ENCODE peak calls at places on chromosomes 7 and 10, in nine cellular contexts. B is OCI-LY7, W is MM.1S, O is psoas muscle, G is colonic mucosa, S is Caco-2, A is cardiac muscle cell, L is transverse colon, I is A549. U is an unnamed sample.
A peak's percentile ranks its signal among the peaks of the same experiment; 100 is the strongest.

GRCh38 chr7:33909755-33910154 is 4.4 kb downstream of the BMPER start:
- DNase-seq in B (no peak), W (no peak), O (no peak), G (no peak), S (no peak), A (no peak), L (no peak), I (no peak), U (no peak)

GRCh38 chr7:94882891-94883290 is 24.5 kb upstream of the PPP1R9A start:
- DNase-seq in B (no peak), W (no peak), O (no peak), G (no peak), S (no peak), A (no peak), L (no peak), I (no peak), U (no peak)

GRCh38 chr7:150856303-150857275 is 4.3 kb downstream of the AOC1 start:
- DNase-seq in B (no peak), W (no peak), O (no peak), G (peak; percentile 14), S (no peak), A (no peak), L (no peak), I (no peak), U (no peak)

GRCh38 chr7:26440253-26440992 is 148.8 kb downstream of the SNX10 start:
- DNase-seq in B (no peak), W (no peak), O (no peak), G (no peak), S (no peak), A (no peak), L (no peak), I (no peak), U (no peak)

GRCh38 chr10:59754951-59755350 is 1.7 kb upstream of the MRLN start:
- DNase-seq in B (no peak), W (no peak), O (no peak), G (no peak), S (no peak), A (no peak), L (no peak), I (no peak), U (no peak)

GRCh38 chr7:43430412-43430811 is 152.5 kb upstream of the STK17A start:
- DNase-seq in B (no peak), W (no peak), O (no peak), G (no peak), S (no peak), A (no peak), L (no peak), I (no peak), U (no peak)

GRCh38 chr7:70920886-70921285 is 211.1 kb upstream of the GALNT17 start:
- DNase-seq in B (no peak), W (peak; percentile 42), O (no peak), G (no peak), S (no peak), A (peak; percentile 33), L (no peak), I (no peak), U (no peak)

GRCh38 chr10:60414877-60415585 is 25.4 kb upstream of the ANK3 start:
- DNase-seq in B (no peak), W (no peak), O (no peak), G (no peak), S (peak; percentile 90), A (peak; percentile 16), L (no peak), I (peak; percentile 27), U (no peak)

GRCh38 chr10:13422800-13423199 is 74.7 kb upstream of the SEPHS1 start:
- DNase-seq in B (peak; percentile 9), W (no peak), O (no peak), G (no peak), S (no peak), A (no peak), L (no peak), I (no peak), U (no peak)

GRCh38 chr10:43980313-43980712 is 331.6 kb upstream of the ZNF32 start:
- DNase-seq in B (no peak), W (no peak), O (no peak), G (no peak), S (no peak), A (no peak), L (no peak), I (no peak), U (no peak)

GRCh38 chr10:73593110-73593509 is 2.0 kb upstream of the USP54 start:
- DNase-seq in B (no peak), W (no peak), O (no peak), G (no peak), S (no peak), A (no peak), L (no peak), I (no peak), U (no peak)

GRCh38 chr10:129191848-129192247 is 275.2 kb upstream of the MGMT start:
- DNase-seq in B (no peak), W (no peak), O (peak; percentile 62), G (no peak), S (no peak), A (no peak), L (no peak), I (no peak), U (no peak)

GRCh38 chr10:5752301-5752871 is 60.8 kb downstream of the GDI2 start:
- DNase-seq in B (no peak), W (no peak), O (no peak), G (no peak), S (no peak), A (no peak), L (no peak), I (no peak), U (no peak)

GRCh38 chr7:100003711-100004661 is 11.4 kb upstream of the ZKSCAN1 start:
- DNase-seq in B (no peak), W (no peak), O (no peak), G (peak; percentile 84), S (peak; percentile 93), A (no peak), L (peak; percentile 70), I (peak; percentile 77), U (peak; percentile 75)

GRCh38 chr7:3236268-3236667 is 64.8 kb upstream of the SDK1 start:
- DNase-seq in B (no peak), W (no peak), O (no peak), G (no peak), S (no peak), A (no peak), L (no peak), I (no peak), U (no peak)

GRCh38 chr10:52451817-52452216 is 137.7 kb downstream of the DKK1 start:
- DNase-seq in B (no peak), W (no peak), O (no peak), G (no peak), S (no peak), A (no peak), L (no peak), I (peak; percentile 75), U (no peak)

GRCh38 chr10:124082555-124082954 is 10.8 kb downstream of the CHST15 start:
- DNase-seq in B (no peak), W (no peak), O (no peak), G (no peak), S (no peak), A (no peak), L (no peak), I (no peak), U (no peak)

GRCh38 chr7:14834888-14835287 is 67.7 kb downstream of the DGKB start:
- DNase-seq in B (no peak), W (no peak), O (no peak), G (no peak), S (no peak), A (no peak), L (no peak), I (no peak), U (no peak)

GRCh38 chr10:89502556-89502955 is 32.8 kb downstream of the SLC16A12 start:
- DNase-seq in B (no peak), W (no peak), O (no peak), G (no peak), S (no peak), A (no peak), L (no peak), I (no peak), U (no peak)

GRCh38 chr7:80095545-80095944 is 39.1 kb upstream of the GNAI1 start:
- DNase-seq in B (no peak), W (peak; percentile 42), O (no peak), G (no peak), S (no peak), A (no peak), L (no peak), I (no peak), U (no peak)
- TF ChIP-seq CTCF in B (peak; percentile 69), W (peak; percentile 47), O (peak; percentile 45), G (peak; percentile 43), S (peak; percentile 20), A (peak; percentile 46), L (peak; percentile 33), I (peak; percentile 58), U (no peak)

GRCh38 chr7:32061346-32061745 is 8.9 kb downstream of the PDE1C start:
- DNase-seq in B (no peak), W (no peak), O (no peak), G (no peak), S (no peak), A (no peak), L (no peak), I (no peak), U (no peak)
- H3K4me1 ChIP-seq in B (no peaks in the 10 kb centered on the region), W (no peaks in the 10 kb centered on the region), O (no peaks in the 10 kb centered on the region), G (peaks cover 10% of the 10 kb centered on the region), S (no peaks in the 10 kb centered on the region), A (peaks cover 2% of the 10 kb centered on the region), L (no peaks in the 10 kb centered on the region), I (peaks cover 39% of the 10 kb centered on the region), U (peaks cover 7% of the 10 kb centered on the region)

GRCh38 chr10:53840668-53841067 is 960.4 kb downstream of the PCDH15 start:
- DNase-seq in B (no peak), W (no peak), O (no peak), G (no peak), S (no peak), A (no peak), L (no peak), I (no peak), U (no peak)

GRCh38 chr10:53843691-53844362 is 957.2 kb downstream of the PCDH15 start:
- DNase-seq in B (no peak), W (peak; percentile 89), O (no peak), G (no peak), S (no peak), A (peak; percentile 14), L (no peak), I (no peak), U (no peak)

GRCh38 chr10:53836638-53837037 is 964.4 kb downstream of the PCDH15 start:
- DNase-seq in B (no peak), W (no peak), O (no peak), G (no peak), S (no peak), A (no peak), L (no peak), I (no peak), U (no peak)

GRCh38 chr10:53841746-53842145 is 959.3 kb downstream of the PCDH15 start:
- DNase-seq in B (no peak), W (no peak), O (no peak), G (no peak), S (no peak), A (no peak), L (no peak), I (no peak), U (no peak)

GRCh38 chr10:53839437-53840039 is 961.5 kb downstream of the PCDH15 start:
- DNase-seq in B (peak; percentile 4), W (peak; percentile 59), O (no peak), G (no peak), S (no peak), A (peak; percentile 34), L (no peak), I (peak; percentile 21), U (peak; percentile 25)
- TF ChIP-seq CTCF in B (peak; percentile 77), W (peak; percentile 40), O (peak; percentile 29), G (peak; percentile 21), S (peak; percentile 65), A (peak; percentile 41), L (peak; percentile 34), I (peak; percentile 38), U (peak; percentile 21)

GRCh38 chr7:233456-234035 is 41.2 kb downstream of the FAM20C start:
- DNase-seq in B (no peak), W (no peak), O (peak; percentile 76), G (no peak), S (no peak), A (no peak), L (no peak), I (no peak), U (no peak)
- H3K4me1 ChIP-seq in B (no peaks in the 10 kb centered on the region), W (no peaks in the 10 kb centered on the region), O (peaks cover 68% of the 10 kb centered on the region), G (no peaks in the 10 kb centered on the region), S (peaks cover 22% of the 10 kb centered on the region), A (no peaks in the 10 kb centered on the region), L (peaks cover 63% of the 10 kb centered on the region), I (peaks cover 33% of the 10 kb centered on the region), U (peaks cover 2% of the 10 kb centered on the region)

U was measured in mucosa of descending colon.